ENCODE peak calls at places on chromosomes 4 and X, in nine cellular contexts. D, L, H, S, J, I, U, O and A are unnamed samples.

GRCh38 chr4:98663226-98664006 is 5.0 kb upstream of the TSPAN5 start:
- DNase-seq in D (no peak), L (no peak), H (peak; percentile 15), S (no peak), J (no peak), I (no peak), U (no peak), O (peak; percentile 47), A (no peak)

GRCh38 chrX:13667940-13668339 is 15.0 kb downstream of the TCEANC start:
- DNase-seq in D (no peak), L (no peak), H (no peak), S (no peak), J (no peak), I (no peak), U (no peak), O (no peak), A (no peak)

GRCh38 chr4:71251266-71251665 is 87.6 kb upstream of the SLC4A4 start:
- DNase-seq in D (no peak), L (no peak), H (no peak), S (no peak), J (no peak), I (no peak), U (no peak), O (no peak), A (no peak)

GRCh38 chr4:10620935-10621488 is 63.6 kb downstream of the CLNK start:
- DNase-seq in D (no peak), L (no peak), H (no peak), S (no peak), J (no peak), I (no peak), U (no peak), O (no peak), A (no peak)

GRCh38 chr4:118400362-118400761 is 47.6 kb upstream of the PRSS12 start:
- DNase-seq in D (no peak), L (no peak), H (no peak), S (no peak), J (no peak), I (no peak), U (no peak), O (no peak), A (no peak)

GRCh38 chr4:121041307-121042090 is 30.8 kb downstream of the NDNF start:
- DNase-seq in D (no peak), L (no peak), H (no peak), S (no peak), J (no peak), I (no peak), U (no peak), O (no peak), A (no peak)

GRCh38 chrX:13607356-13607995 is 38.1 kb downstream of the EGFL6 start:
- DNase-seq in D (no peak), L (no peak), H (no peak), S (no peak), J (no peak), I (no peak), U (no peak), O (no peak), A (no peak)

GRCh38 chrX:45274576-45274975 is 73.9 kb upstream of the DIPK2B start:
- DNase-seq in D (no peak), L (no peak), H (no peak), S (no peak), J (no peak), I (no peak), U (no peak), O (no peak), A (no peak)

GRCh38 chr4:147834480-147834879 is 102.6 kb downstream of the ARHGAP10 start:
- DNase-seq in D (no peak), L (no peak), H (no peak), S (no peak), J (no peak), I (no peak), U (no peak), O (no peak), A (no peak)

GRCh38 chr4:155761916-155762315 is 3.1 kb downstream of the GUCY1B1 start:
- DNase-seq in D (no peak), L (no peak), H (no peak), S (no peak), J (no peak), I (no peak), U (no peak), O (no peak), A (no peak)

GRCh38 chr4:23938796-23939195 is 48.9 kb upstream of the PPARGC1A start:
- DNase-seq in D (no peak), L (no peak), H (no peak), S (no peak), J (no peak), I (no peak), U (no peak), O (no peak), A (no peak)

DNA sequence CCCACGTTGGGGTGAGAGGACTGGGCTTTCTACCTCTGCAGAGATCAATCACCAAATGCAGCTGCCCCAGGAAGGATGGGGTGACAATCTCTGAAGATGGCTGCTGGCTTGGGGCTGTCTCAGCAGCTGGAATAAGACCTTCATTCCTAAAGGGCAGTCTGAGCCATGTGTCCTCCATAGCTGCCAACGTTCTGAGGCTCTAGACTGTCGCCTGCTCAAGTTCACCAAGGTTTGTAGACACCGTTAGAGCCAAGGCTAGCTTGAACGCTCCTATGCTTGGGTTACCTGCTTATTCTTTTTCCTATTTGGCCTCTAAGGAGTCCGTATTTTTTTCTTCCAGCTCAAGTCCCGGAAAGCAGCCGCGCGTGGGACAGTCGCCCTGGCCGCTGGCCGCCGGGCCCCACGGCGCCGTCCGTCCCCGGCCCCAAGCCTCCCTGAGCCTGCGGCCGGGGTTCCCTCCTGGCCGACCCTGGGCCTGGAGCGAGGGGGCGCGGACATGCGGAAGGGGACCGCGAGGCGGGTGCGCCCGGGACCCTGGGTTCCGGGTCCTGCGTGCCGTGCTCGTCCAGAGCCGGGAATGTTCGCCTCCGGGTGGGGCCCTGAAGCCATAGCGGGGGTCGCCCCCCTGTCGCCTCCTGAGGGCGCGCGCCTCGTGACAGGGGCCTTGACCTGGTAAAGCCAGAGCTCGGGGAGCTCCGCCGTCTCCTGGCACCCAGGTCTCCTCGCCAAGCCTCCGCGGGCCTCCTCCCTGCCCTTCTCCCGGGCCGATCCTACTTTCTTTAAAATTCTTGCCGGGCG is 23.3 kb downstream of the MRFAP1 start:
- DNase-seq in D (no peak), L (no peak), H (no peak), S (no peak), J (peak; percentile 73), I (no peak), U (no peak), O (no peak), A (no peak)
- H3K4me3 ChIP-seq in D (peak overlapping the region; percentile 38), L (no peak overlapping the region), H (peak overlapping the region; percentile 47), S (peak overlapping the region; percentile 52), J (peak overlapping the region; percentile 37), I (peak overlapping the region; percentile 3), U (peak overlapping the region; percentile 72), O (no peak overlapping the region), A (no peak overlapping the region)

DNA sequence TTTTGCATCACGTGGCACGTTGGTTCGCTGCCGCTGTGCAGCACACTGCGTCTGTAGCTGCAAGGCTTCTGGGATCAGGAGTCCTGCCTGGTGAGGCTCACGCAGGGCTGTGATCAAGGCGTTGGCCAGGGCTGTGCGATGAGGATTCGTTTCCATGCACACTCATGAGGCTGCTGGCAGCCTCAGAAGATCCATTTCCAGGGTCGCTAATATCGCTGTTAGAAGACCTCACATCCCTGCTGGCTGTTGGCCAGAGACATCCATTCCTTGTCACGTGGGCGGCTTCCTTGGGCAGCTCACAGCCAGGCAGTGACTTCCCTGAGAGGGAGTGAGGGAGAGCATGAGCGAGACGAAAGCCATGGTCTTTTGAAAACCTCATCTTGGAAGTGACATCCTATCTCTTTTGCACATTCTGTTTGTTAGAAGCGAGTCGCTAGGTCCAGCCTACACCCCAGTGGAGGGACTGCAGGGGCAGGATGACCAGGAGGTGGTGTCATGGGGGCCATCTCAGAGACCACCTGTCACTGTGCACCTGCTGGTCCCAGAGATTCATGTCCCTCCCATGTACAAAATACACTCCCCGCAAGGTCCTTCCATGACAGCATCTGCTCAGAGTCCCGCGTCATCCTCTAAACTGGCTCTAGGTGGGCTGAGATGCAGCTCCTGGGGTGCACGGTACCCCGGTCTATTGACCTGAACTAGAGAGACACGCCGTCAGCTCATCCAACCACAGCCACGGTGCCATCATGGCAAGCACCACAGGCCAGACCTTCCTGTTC is 12.2 kb downstream of the RGS12 start:
- DNase-seq in D (peak; percentile 37), L (peak; percentile 34), H (peak; percentile 12), S (no peak), J (peak; percentile 77), I (peak; percentile 80), U (peak; percentile 63), O (no peak), A (no peak)
- H3K4me1 ChIP-seq in D (peaks cover 45% of the 10 kb centered on the region), L (peaks cover 9% of the 10 kb centered on the region), H (peaks cover 46% of the 10 kb centered on the region), S (peaks cover 53% of the 10 kb centered on the region), J (peaks cover 19% of the 10 kb centered on the region), I (no peaks in the 10 kb centered on the region), U (no peaks in the 10 kb centered on the region), O (peaks cover 52% of the 10 kb centered on the region), A (no peaks in the 10 kb centered on the region)

DNA sequence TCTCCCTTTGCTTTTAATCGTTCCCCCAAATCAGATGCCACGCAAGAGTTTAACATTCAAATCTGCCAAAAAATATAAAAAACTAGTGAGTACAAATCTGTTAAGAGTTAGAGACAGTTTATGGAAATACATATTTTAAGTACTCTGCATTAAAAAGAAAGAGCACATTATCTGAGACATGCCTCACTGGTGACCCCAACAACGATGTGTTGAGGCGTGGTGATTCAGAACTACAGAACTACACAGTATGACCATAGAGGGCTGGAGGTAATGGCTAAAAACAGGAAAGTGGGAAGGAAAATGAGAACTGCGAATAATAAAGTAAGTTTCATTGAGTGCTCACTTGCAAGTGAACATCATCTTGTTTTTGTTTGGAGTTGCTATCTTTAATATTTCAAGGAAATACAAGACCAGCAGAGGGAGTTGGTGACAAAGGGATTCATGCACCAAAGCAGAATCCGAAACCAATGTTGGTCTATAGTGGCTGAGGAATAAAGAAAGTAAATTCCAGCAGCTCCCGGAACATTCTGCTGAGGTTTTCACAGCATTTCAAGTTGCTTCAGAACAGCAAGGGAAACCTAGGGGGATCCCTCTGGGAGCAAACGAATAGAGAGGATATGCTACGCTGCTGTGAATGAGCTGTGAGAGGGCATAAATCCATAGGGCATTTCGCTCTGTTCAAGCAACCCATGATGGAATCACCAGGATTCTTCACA is 92.2 kb downstream of the DCHS2 start:
- DNase-seq in D (no peak), L (no peak), H (no peak), S (no peak), J (no peak), I (no peak), U (no peak), O (no peak), A (peak; percentile 31)
- H3K4me3 ChIP-seq in D (no peak overlapping the region), L (no peak overlapping the region), H (peak overlapping the region; percentile 30), S (no peak overlapping the region), J (peak overlapping the region; percentile 32), I (no peak overlapping the region), U (no peak overlapping the region), O (no peak overlapping the region), A (no peak overlapping the region)

DNA sequence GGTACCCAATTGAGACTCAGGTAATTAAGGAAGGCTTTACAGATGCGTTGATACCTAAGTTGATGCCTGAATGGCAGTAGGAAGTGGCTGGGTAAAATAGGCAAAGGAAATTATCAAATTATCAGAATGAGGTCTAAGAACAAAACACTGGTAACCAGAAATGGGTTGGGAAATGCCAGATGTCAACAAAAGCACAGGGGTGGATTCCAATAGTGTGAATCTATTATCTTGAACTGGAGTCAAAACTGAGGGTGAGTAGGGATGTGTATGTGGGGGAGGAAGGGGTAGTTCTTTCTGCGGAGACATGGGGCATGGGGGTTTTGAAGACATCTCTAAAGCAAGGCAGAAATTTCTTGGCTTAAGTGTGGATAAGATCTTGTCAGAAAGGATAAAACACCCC is 16.0 kb upstream of the SEPTIN6 start:
- DNase-seq in D (no peak), L (no peak), H (no peak), S (no peak), J (no peak), I (no peak), U (no peak), O (no peak), A (no peak)
- H3K4me1 ChIP-seq in D (no peaks in the 10 kb centered on the region), L (no peaks in the 10 kb centered on the region), H (no peaks in the 10 kb centered on the region), S (no peaks in the 10 kb centered on the region), J (no peaks in the 10 kb centered on the region), I (no peaks in the 10 kb centered on the region), U (no peaks in the 10 kb centered on the region), O (no peaks in the 10 kb centered on the region), A (no peaks in the 10 kb centered on the region)